ENCODE peak calls at places on chromosomes 3 and 15, in eight cellular contexts. Z, Y, R, V, S, M, T and I are unnamed samples.

GRCh38 chr3:182954553-182954952 is 25.8 kb downstream of the DCUN1D1 start:
- DNase-seq in Z (no peak), Y (no peak), R (no peak), V (no peak), S (peak; percentile 22), M (peak; percentile 8), T (no peak), I (no peak)

GRCh38 chr3:155244206-155244605 is 49.3 kb downstream of the STRIT1 start:
- DNase-seq in Z (no peak), Y (no peak), R (no peak), V (no peak), S (peak; percentile 57), M (no peak), T (no peak), I (no peak)

GRCh38 chr3:52270252-52270754 is 8.1 kb downstream of the WDR82 start:
- DNase-seq in Z (no peak), Y (no peak), R (no peak), V (no peak), S (no peak), M (no peak), T (no peak), I (no peak)

GRCh38 chr15:27669641-27670040 is 429.5 kb downstream of the OCA2 start:
- DNase-seq in Z (no peak), Y (no peak), R (no peak), V (no peak), S (no peak), M (no peak), T (no peak), I (no peak)

GRCh38 chr3:40445062-40445461 is 12.1 kb upstream of the RPL14 start:
- DNase-seq in Z (no peak), Y (no peak), R (no peak), V (no peak), S (no peak), M (no peak), T (no peak), I (no peak)

GRCh38 chr3:170712798-170713197 is 126.9 kb upstream of the SLC7A14 start:
- DNase-seq in Z (no peak), Y (no peak), R (no peak), V (no peak), S (no peak), M (no peak), T (no peak), I (no peak)

GRCh38 chr3:33076952-33077351 is 20.0 kb downstream of the GLB1 start:
- DNase-seq in Z (no peak), Y (no peak), R (no peak), V (no peak), S (no peak), M (no peak), T (no peak), I (no peak)

GRCh38 chr3:66363133-66363532 is 137.7 kb downstream of the LRIG1 start:
- DNase-seq in Z (no peak), Y (no peak), R (no peak), V (no peak), S (peak; percentile 22), M (no peak), T (no peak), I (no peak)

GRCh38 chr3:105802073-105802706 is 66.6 kb downstream of the CBLB start:
- DNase-seq in Z (no peak), Y (no peak), R (no peak), V (no peak), S (no peak), M (no peak), T (no peak), I (no peak)

DNA sequence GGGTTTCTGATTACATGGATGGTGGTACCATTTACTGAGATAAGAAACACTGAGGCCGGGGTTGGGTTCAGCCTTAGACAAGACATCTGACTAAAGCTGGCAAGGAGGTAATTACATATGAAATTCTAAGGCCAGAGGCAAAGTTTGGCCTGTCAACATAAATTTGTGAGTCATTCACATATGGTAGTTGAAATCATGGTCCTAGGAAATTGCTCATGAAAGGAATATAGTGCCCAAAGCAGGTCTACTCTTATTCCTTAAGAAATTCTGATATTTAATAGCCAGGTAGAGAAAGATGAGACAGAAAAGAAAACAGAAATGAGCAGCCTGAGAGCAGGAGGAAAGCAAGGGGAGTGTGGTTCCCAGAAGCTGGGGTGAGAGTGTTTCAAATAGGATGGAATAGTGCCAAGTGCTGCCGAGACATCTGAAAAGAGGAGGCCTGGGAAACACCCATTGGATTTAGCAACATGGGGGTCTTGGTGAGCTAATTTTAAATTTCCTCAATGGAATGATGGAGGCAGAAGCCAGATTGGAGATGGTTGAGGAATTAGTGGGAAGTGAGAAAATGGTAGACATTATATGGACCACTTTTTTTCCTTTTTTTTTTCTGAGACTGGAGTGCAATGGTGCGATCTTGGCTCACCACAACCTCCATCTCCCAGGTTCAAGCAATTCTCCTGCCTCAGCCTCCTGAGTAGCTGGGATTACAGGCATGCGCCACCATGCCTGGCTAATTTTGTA is 85.0 kb upstream of the NR2E3 start:
- DNase-seq in Z (no peak), Y (no peak), R (no peak), V (no peak), S (peak; percentile 80), M (no peak), T (no peak), I (no peak)
- H3K27ac ChIP-seq in Z (no peak overlapping the region), Y (no peak overlapping the region), R (no peak overlapping the region), V (no peak overlapping the region), S (no peak overlapping the region), M (no peak overlapping the region), T (no peak overlapping the region), I (no peak overlapping the region)

GRCh38 chr3:129058441-129059194 is 2.0 kb upstream of the GP9 start:
- DNase-seq in Z (no peak), Y (no peak), R (peak; percentile 23), V (peak; percentile 59), S (no peak), M (no peak), T (no peak), I (peak; percentile 76)

GRCh38 chr3:129059311-129059975 is 1.1 kb upstream of the GP9 start:
- DNase-seq in Z (no peak), Y (no peak), R (no peak), V (no peak), S (no peak), M (no peak), T (no peak), I (no peak)

GRCh38 chr3:129057249-129057648 is 3.3 kb upstream of the GP9 start:
- DNase-seq in Z (no peak), Y (no peak), R (no peak), V (no peak), S (no peak), M (no peak), T (no peak), I (no peak)

GRCh38 chr3:129054605-129055104 is 5.9 kb upstream of the GP9 start:
- DNase-seq in Z (no peak), Y (no peak), R (no peak), V (no peak), S (no peak), M (no peak), T (no peak), I (no peak)

DNA sequence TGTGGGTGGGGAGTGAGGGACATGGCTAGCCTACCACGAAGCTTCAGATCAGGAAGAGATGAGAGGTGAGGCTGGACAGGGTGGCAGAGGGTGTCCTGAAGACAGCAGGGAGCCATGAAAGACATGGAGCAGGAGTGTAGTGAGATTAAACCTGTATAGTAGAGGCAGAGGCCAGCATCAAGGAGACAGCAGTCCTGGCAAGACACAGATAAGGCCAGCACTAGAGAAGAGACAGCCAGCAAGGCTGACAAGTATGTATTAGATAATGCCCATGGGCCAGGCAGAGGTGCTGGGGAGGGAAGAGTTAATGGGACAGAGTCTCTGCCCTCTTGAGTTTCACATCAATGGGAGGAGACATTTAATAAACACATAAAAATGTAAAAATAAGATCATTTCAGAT is 3.7 kb upstream of the GP9 start:
- DNase-seq in Z (no peak), Y (no peak), R (no peak), V (no peak), S (no peak), M (no peak), T (no peak), I (no peak)
- H3K4me1 ChIP-seq in Z (peaks cover 22% of the 10 kb centered on the region), Y (peaks cover 13% of the 10 kb centered on the region), R (peaks cover 9% of the 10 kb centered on the region), V (peaks cover 71% of the 10 kb centered on the region), S (peaks cover 2% of the 10 kb centered on the region), M (no peaks in the 10 kb centered on the region), T (peaks cover 29% of the 10 kb centered on the region), I (peaks cover 7% of the 10 kb centered on the region)

DNA sequence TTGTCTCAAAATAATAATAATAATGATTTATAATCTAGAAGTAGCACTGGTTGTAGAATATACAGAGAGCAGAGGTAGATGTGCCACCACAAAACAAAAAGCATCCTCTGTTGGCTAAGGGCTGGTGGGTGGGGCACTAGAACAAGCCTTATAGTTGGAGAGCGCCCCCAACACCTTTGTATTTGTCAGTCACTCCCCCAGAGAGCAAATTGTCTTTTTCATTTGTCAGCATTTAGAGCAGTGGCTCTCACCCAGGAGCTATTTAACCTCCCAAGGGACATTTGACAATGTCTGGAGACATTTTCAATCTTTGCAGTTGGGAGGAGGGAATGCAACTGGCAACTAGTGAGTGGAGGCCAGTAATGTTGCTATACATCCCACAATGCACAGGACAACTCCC is 6.3 kb downstream of the KAT2B start:
- DNase-seq in Z (no peak), Y (no peak), R (no peak), V (no peak), S (no peak), M (no peak), T (no peak), I (no peak)
- H3K27ac ChIP-seq in Z (no peak overlapping the region), Y (no peak overlapping the region), R (no peak overlapping the region), V (no peak overlapping the region), S (no peak overlapping the region), M (no peak overlapping the region), T (no peak overlapping the region), I (no peak overlapping the region)

DNA sequence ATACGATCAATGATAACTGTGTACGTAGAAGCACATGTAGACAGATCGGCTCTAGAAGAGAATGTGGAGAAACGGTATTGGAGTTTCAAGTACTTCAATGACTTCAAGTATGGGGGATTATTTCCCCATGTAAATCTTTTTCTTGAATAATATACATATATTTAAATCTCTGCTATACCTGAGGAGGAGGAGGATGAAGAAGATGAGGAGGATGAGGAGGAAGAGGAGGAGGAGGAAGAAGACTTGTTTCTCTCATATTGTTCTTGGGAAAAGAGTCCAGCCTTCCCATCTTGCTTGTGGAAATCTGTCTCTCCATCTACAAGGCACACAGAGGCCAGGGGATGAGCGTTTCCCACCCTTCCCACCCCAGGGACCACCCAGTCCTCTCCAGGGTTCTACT is 10.6 kb downstream of the TMEM40 start:
- DNase-seq in Z (no peak), Y (no peak), R (no peak), V (no peak), S (no peak), M (no peak), T (no peak), I (no peak)
- H3K4me1 ChIP-seq in Z (no peaks in the 10 kb centered on the region), Y (peaks cover 4% of the 10 kb centered on the region), R (no peaks in the 10 kb centered on the region), V (peaks cover 10% of the 10 kb centered on the region), S (peaks cover 9% of the 10 kb centered on the region), M (peaks cover 12% of the 10 kb centered on the region), T (peaks cover 35% of the 10 kb centered on the region), I (no peaks in the 10 kb centered on the region)

GRCh38 chr3:11601446-11602241 is 42.1 kb downstream of the VGLL4 start:
- DNase-seq in Z (no peak), Y (peak; percentile 57), R (no peak), V (peak; percentile 60), S (peak; percentile 39), M (peak; percentile 69), T (peak; percentile 62), I (no peak)
- H3K27ac ChIP-seq in Z (peak overlapping the region; percentile 78), Y (peak overlapping the region; percentile 94), R (no peak overlapping the region), V (peak overlapping the region; percentile 86), S (peak overlapping the region; percentile 88), M (peak overlapping the region; percentile 93), T (peak overlapping the region; percentile 90), I (peak overlapping the region; percentile 14)